ENCODE peak calls at places on chromosomes 16 and 17, in nine cellular contexts. N is tibial nerve, C is Peyer's patch, S is prostate gland, Z is esophagus squamous epithelium, D is upper lobe of left lung, H is IMR-90, L is endothelial cell of umbilical vein, X is stomach. B is an unnamed sample.

GRCh38 chr16:66272461-66272860 is 94.0 kb upstream of the CDH5 start:
- DNase-seq in N (no peak), C (no peak), S (no peak), Z (no peak), D (no peak), H (no peak), L (no peak), X (no peak), B (peak)

GRCh38 chr16:57609541-57610401 is 18.7 kb upstream of the ADGRG1 start:
- DNase-seq in N (no peak), C (no peak), S (no peak), Z (no peak), D (no peak), H (peak), L (peak), X (peak), B (peak)

GRCh38 chr17:81456798-81457197 is 55.8 kb downstream of the ACTG1 start:
- DNase-seq in N (no peak), C (no peak), S (no peak), Z (no peak), D (no peak), H (no peak), L (peak), X (no peak), B (no peak)

GRCh38 chr16:46801428-46802049 is 29.4 kb downstream of the C16orf87 start:
- DNase-seq in N (no peak), C (no peak), S (no peak), Z (no peak), D (no peak), H (peak), L (peak), X (no peak), B (no peak)

GRCh38 chr17:77756846-77757610 is 201.5 kb upstream of the TNRC6C start:
- DNase-seq in N (no peak), C (no peak), S (no peak), Z (no peak), D (no peak), H (no peak), L (no peak), X (no peak), B (no peak)

GRCh38 chr17:36583787-36584186 is 7.9 kb upstream of the DHRS11 start:
- DNase-seq in N (no peak), C (no peak), S (no peak), Z (no peak), D (no peak), H (no peak), L (no peak), X (no peak), B (no peak)

GRCh38 chr17:16923097-16923903 is 48.6 kb downstream of the TNFRSF13B start:
- DNase-seq in N (peak), C (peak), S (no peak), Z (no peak), D (peak), H (no peak), L (no peak), X (peak), B (peak)

GRCh38 chr17:34067009-34067408 is 188.1 kb upstream of the CCL2 start:
- DNase-seq in N (no peak), C (no peak), S (no peak), Z (no peak), D (no peak), H (no peak), L (no peak), X (no peak), B (no peak)

GRCh38 chr17:199806-200603 is 18.6 kb upstream of the DOC2B start:
- DNase-seq in N (no peak), C (no peak), S (no peak), Z (no peak), D (peak), H (no peak), L (peak), X (no peak), B (peak)

GRCh38 chr17:19354123-19354522 is 8.4 kb downstream of the B9D1 start:
- DNase-seq in N (no peak), C (no peak), S (no peak), Z (no peak), D (no peak), H (peak), L (peak), X (no peak), B (no peak)

GRCh38 chr16:80733366-80733901 is 71.0 kb downstream of the CDYL2 start:
- DNase-seq in N (no peak), C (no peak), S (peak), Z (no peak), D (no peak), H (no peak), L (no peak), X (no peak), B (no peak)

GRCh38 chr17:68972119-68972704 is 17.0 kb upstream of the ABCA8 start:
- DNase-seq in N (no peak), C (no peak), S (no peak), Z (no peak), D (no peak), H (peak), L (peak), X (no peak), B (no peak)

GRCh38 chr16:85473909-85474640 is 139.0 kb upstream of the GSE1 start:
- DNase-seq in N (no peak), C (no peak), S (no peak), Z (no peak), D (peak), H (no peak), L (no peak), X (no peak), B (no peak)

GRCh38 chr17:2909164-2909852 is 113.1 kb downstream of the RAP1GAP2 start:
- DNase-seq in N (no peak), C (peak), S (no peak), Z (no peak), D (no peak), H (no peak), L (no peak), X (no peak), B (no peak)

GRCh38 chr17:78935419-78936323 is 10.5 kb upstream of the TIMP2 start:
- DNase-seq in N (peak), C (no peak), S (no peak), Z (no peak), D (no peak), H (peak), L (peak), X (peak), B (no peak)

GRCh38 chr17:15197229-15197628 is 67.9 kb downstream of the PMP22 start:
- DNase-seq in N (no peak), C (no peak), S (no peak), Z (no peak), D (no peak), H (no peak), L (no peak), X (no peak), B (no peak)

DNA sequence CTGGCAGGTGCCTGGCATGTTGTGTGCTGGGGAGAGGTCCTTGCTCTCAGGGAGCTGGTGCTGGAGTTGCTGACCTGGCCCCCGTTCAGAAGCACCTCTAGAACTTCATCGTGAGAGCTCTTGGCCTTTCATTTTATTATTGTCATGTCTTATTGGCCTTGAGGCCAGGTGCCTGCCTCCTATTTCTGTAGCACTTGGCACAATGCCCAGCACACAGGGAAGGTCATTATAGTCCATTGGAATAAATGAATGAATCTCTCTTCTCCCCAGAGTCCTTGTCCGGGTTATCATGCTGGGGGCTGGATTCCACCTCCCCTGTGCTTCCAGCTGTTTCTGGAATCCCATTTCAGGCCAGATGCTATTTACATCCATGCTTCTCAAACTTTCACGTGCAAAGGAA is 169.2 kb downstream of the HAPSTR1 start:
- DNase-seq in N (no peak), C (peak), S (no peak), Z (no peak), D (no peak), H (no peak), L (no peak), X (peak), B (peak)
- H3K27ac ChIP-seq in N (no peak), C (no peak), S (no peak), Z (no peak), D (no peak), H (no peak), L (no peak), X (no peak), B (no peak)

DNA sequence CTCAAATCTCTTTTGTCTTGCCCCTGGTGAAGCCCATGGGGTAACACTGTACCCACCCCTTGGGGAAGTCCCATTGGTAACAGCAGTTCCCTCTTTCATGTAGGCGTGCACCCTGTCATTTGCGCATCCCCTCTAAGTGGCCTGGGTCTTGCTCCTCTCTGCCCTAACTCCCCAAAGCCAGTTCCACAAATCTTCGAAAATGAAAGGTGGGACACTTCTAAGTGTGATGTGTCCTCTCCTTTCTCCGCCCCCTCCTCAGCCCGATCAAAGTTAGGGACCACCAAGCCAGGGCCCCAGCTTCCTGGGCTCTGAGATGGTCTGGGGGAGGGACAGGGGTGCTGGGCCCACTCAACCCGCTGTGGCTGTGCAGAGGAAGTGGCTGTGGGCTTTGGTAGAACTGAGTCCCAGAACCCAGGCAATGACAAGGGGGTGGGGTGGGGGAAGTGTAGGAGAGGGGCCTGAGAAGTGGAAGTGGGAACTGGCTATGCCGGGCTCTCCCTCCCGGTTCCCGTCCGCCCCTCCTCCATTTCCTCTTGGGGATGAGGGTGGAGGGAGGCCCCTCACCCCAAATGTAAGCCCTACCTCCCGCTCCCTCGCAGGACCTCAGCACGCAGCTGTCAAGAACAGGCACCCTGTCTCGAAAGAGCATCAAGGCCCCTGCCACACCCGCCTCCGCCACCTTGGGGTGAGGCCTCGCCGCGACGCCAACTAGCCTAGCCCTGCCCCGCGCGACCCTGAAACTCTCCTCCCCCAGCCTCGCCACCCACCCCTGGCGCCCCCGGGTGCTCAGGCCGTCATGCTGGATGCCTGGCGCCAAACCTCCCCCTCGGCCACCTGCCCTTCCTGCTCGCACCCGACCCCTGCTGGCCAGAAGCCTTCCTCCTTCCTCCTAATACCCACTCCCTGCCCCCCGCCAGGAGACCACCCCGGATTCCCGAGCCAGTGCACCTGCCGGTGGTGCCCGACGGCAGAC is 8.7 kb downstream of the ABI3 start:
- DNase-seq in N (no peak), C (no peak), S (no peak), Z (no peak), D (peak), H (no peak), L (no peak), X (peak), B (no peak)
- TF ChIP-seq CTCF in N (no peak), C (peak), S (no peak), Z (no peak), D (peak), H (no peak), L (no peak), X (no peak), B (no peak)

GRCh38 chr17:1493291-1493980 is 950 bp upstream of the MYO1C start:
- DNase-seq in N (no peak), C (peak), S (no peak), Z (no peak), D (no peak), H (no peak), L (peak), X (peak), B (no peak)

GRCh38 chr17:1488826-1489275 is 3.6 kb downstream of the MYO1C start:
- DNase-seq in N (no peak), C (no peak), S (no peak), Z (no peak), D (no peak), H (no peak), L (no peak), X (no peak), B (no peak)

GRCh38 chr17:1492249-1493206 is at the start of gene MYO1C:
- DNase-seq in N (no peak), C (no peak), S (no peak), Z (no peak), D (peak), H (no peak), L (no peak), X (no peak), B (no peak)

GRCh38 chr17:1491406-1492248 is 859 bp downstream of the MYO1C start:
- DNase-seq in N (no peak), C (peak), S (no peak), Z (no peak), D (peak), H (no peak), L (no peak), X (peak), B (peak)

DNA sequence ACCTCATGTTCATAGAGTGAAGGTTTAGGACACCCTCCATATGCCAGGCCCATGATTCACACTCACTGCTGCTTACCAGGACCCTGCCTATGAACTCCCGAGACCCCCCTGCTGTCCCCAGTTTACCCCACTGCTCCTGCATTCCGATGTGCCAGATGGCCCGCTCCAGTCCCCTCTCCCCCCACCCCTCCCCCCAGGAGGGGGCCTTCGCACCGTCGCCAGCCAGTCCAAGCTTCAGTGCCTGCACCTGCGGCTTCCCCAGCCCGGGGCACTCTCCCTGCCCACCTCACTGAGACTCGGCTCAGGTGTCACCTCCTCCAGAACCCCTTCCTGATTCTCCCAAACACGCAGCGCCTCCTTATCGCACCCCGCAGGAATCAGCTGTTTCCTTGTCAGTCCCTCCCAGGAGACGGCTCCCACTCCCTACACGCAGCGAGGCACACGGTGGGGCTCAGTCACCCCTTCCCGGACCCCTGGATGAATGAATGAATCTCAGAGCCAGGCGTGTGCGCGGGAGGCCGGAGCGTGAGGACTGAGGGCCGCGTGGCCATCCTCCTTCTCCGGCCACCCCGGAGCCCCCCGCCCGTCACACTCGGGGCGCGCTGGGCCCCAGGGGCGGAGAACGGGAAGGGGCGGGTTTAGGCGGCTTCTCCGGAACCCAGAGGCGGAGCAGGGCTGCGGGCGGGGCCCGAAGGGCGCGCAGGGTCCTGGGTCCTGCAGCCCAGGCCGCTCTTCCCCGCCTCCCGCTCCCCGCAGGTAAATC is 1.7 kb downstream of the MYO1C start:
- DNase-seq in N (no peak), C (peak), S (peak), Z (no peak), D (peak), H (no peak), L (peak), X (peak), B (peak)
- TF ChIP-seq POLR2A in N (peak), C (peak), S (peak), Z (peak), D (no peak), H (no peak), L (peak), X (no peak), B (peak)

GRCh38 chr16:50614956-50615727 is 66.0 kb downstream of the SNX20 start:
- DNase-seq in N (no peak), C (no peak), S (no peak), Z (no peak), D (no peak), H (no peak), L (no peak), X (no peak), B (no peak)

GRCh38 chr16:50617630-50618184 is 63.4 kb downstream of the SNX20 start:
- DNase-seq in N (no peak), C (no peak), S (no peak), Z (no peak), D (no peak), H (no peak), L (no peak), X (no peak), B (no peak)

GRCh38 chr16:50616386-50616785 is 64.7 kb downstream of the SNX20 start:
- DNase-seq in N (no peak), C (no peak), S (no peak), Z (no peak), D (no peak), H (no peak), L (no peak), X (no peak), B (no peak)

GRCh38 chr16:50616883-50617629 is 64.1 kb downstream of the SNX20 start:
- DNase-seq in N (no peak), C (no peak), S (peak), Z (no peak), D (no peak), H (no peak), L (no peak), X (peak), B (no peak)

DNA sequence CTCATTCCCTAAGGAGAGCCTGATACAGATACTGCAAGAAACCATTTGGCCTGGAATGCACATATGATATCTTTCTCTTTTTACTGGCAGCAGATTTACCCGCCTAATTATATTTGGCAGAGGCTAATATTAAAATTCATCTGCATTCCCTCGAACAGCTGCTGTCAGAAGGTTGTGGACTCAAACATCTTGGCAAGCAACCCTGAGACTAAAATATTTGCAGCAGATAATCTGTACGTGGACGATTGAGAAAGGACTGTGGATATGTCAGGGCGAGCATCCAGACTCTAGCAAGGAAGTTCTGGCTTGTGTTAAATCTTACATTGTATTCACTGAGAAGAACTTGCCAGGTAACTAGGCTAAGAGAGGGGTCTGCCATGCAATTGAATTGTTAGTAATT is 65.2 kb downstream of the SNX20 start:
- DNase-seq in N (no peak), C (no peak), S (no peak), Z (no peak), D (no peak), H (no peak), L (no peak), X (no peak), B (no peak)
- H3K27ac ChIP-seq in N (no peak), C (no peak), S (no peak), Z (no peak), D (no peak), H (no peak), L (no peak), X (no peak), B (no peak)

GRCh38 chr17:76153640-76154039 is 12.6 kb upstream of the FOXJ1 start:
- DNase-seq in N (no peak), C (no peak), S (no peak), Z (no peak), D (no peak), H (peak), L (no peak), X (no peak), B (no peak)
- TF ChIP-seq CTCF in N (peak), C (no peak), S (no peak), Z (no peak), D (no peak), H (peak), L (no peak), X (no peak), B (no peak)

DNA sequence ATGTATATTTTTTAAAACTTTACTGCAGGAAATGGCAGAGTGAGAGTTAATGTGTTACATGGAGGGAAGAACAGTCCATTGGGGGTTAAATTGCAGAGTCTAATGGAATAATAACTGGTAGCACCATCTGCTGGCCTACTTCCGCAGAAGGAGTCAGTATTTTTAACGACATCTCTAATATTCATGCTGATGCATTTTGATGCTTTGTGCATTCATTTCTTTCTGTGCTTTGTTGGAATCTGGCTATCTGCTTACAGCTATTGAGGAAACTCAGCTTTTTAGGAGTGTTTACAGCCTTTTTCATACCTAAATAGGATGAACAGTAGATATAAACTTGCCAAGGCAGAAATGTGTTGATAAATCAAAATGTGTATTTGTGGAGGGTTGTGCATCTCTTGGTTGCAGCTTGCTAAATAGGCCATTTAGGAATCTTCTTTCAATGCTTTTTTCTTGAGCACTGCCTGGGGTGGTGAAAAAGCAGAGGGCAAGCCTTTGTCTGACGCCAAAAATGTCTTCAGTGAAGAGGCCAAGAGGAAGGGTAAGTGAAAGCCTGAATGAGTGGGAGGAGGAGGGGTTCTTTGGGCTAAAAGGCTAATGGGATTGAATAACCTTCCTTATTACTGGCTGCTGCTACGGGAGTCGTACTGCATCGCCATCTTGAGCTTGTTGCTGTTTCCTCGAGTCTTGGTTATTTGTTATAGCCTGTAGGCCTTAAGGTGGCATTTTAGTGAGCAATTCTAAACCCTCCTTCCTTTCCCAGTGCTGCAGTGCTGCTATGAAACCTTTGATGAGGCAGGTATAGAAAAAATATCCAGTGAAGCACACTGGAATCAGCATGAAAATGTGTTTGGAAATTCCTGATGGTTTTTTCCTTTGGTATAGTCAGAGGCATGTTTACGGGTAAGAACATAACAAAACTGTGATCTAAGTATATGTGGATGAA is 153.3 kb downstream of the CHD9 start:
- DNase-seq in N (no peak), C (no peak), S (peak), Z (no peak), D (no peak), H (peak), L (peak), X (peak), B (peak)
- TF ChIP-seq POLR2A in N (no peak), C (no peak), S (peak), Z (no peak), D (no peak), H (no peak), L (peak), X (no peak), B (no peak)

GRCh38 chr16:641326-642188 is at the start of gene MCRIP2:
- DNase-seq in N (peak), C (peak), S (peak), Z (no peak), D (peak), H (peak), L (peak), X (peak), B (peak)
- H3K27ac ChIP-seq in N (peak), C (peak), S (peak), Z (peak), D (peak), H (peak), L (no peak), X (peak), B (peak)